ENCODE peak calls at places on chromosomes 2 and 18, in seven cellular contexts. V is lower lobe of right lung, G is GM10248, B is WERI-Rb-1, C is GM12864, Z is NB4, F is tibial artery. N is an unnamed sample.

GRCh38 chr2:143762176-143762928 is 633.1 kb downstream of the ARHGAP15 start:
- DNase-seq in B (no peak), C (no peak), Z (no peak), F (no peak), G (no peak), V (no peak), N (no peak)

GRCh38 chr2:1173528-1173927 is 222.9 kb downstream of the SNTG2 start:
- DNase-seq in V (no peak), F (no peak), B (no peak), G (no peak), Z (no peak), C (no peak), N (no peak)

GRCh38 chr18:463442-464310 is 36.8 kb downstream of the COLEC12 start:
- DNase-seq in B (peak; percentile 47), C (no peak), Z (peak; percentile 82), F (peak; percentile 41), G (no peak), V (peak; percentile 69), N (no peak)

GRCh38 chr2:37637122-37637875 is 34.1 kb downstream of the CDC42EP3 start:
- DNase-seq in G (no peak), C (no peak), F (no peak), B (no peak), V (no peak), Z (peak; percentile 71), N (no peak)

GRCh38 chr2:240423788-240424191 is 11.7 kb upstream of the GPC1 start:
- DNase-seq in V (peak; percentile 37), F (no peak), B (peak; percentile 3), G (no peak), C (no peak), Z (no peak), N (no peak)

GRCh38 chr2:224952942-224953657 is 89.2 kb downstream of the DOCK10 start:
- DNase-seq in C (peak; percentile 79), V (no peak), Z (peak; percentile 90), B (no peak), G (peak; percentile 63), F (no peak), N (peak; percentile 41)

GRCh38 chr18:6132751-6133368 is 237.5 kb upstream of the TMEM200C start:
- DNase-seq in C (no peak), V (no peak), F (no peak), G (no peak), B (no peak), Z (no peak), N (no peak)

GRCh38 chr18:1659190-1659589 is 754.5 kb downstream of the ADCYAP1 start:
- DNase-seq in Z (no peak), C (no peak), G (no peak), F (no peak), V (peak; percentile 58), B (no peak), N (no peak)

GRCh38 chr2:15618449-15618855 is 26.8 kb downstream of the DDX1 start:
- DNase-seq in B (no peak), V (no peak), G (no peak), C (no peak), F (no peak), Z (no peak), N (no peak)

GRCh38 chr2:20925265-20925889 is 102.5 kb upstream of the LDAH start:
- DNase-seq in Z (peak; percentile 13), B (no peak), F (no peak), G (no peak), C (no peak), V (no peak), N (peak; percentile 19)

GRCh38 chr18:3664563-3665178 is 214.7 kb downstream of the TGIF1 start:
- DNase-seq in F (no peak), C (no peak), V (peak; percentile 55), Z (peak; percentile 64), G (no peak), B (no peak), N (no peak)

GRCh38 chr18:3665187-3665586 is 215.2 kb downstream of the TGIF1 start:
- DNase-seq in Z (no peak), G (no peak), B (no peak), V (no peak), C (no peak), F (no peak), N (no peak)

GRCh38 chr18:3665780-3666525 is 216.0 kb downstream of the TGIF1 start:
- DNase-seq in G (peak; percentile 71), F (peak; percentile 68), C (peak; percentile 22), Z (peak; percentile 78), B (peak; percentile 88), V (peak; percentile 76), N (peak; percentile 62)

GRCh38 chr18:3667255-3668137 is 217.5 kb downstream of the TGIF1 start:
- DNase-seq in C (no peak), F (no peak), G (no peak), B (no peak), Z (no peak), V (no peak), N (no peak)

GRCh38 chr18:3666526-3667254 is 216.7 kb downstream of the TGIF1 start:
- DNase-seq in G (no peak), F (no peak), B (no peak), Z (no peak), C (no peak), V (no peak), N (no peak)
- TF ChIP-seq CTCF in G (no peak), F (no peak), B (no peak), Z (no peak), C (no peak), V (no peak), N (no peak)

DNA sequence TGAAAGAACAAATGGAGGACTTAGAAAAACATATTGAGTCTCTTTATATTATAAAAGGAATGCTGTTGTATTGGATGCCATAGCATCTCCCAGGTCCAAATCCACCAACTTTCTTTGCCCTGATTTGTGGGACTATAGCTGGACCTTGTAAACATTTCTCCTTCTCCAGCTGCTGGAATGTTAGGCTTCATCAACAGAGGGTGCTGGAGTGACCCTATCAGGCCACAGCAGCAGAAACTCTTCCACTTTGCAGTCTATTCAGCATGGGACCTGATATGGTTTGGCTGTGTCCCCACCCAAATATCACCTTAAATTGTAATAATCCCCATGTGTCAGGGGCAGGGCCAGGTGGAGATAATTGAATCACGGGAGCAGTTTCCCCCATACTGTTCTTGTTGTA is 138.4 kb upstream of the ARL4C start:
- DNase-seq in F (no peak), Z (no peak), C (no peak), B (no peak), G (no peak), V (no peak), N (no peak)
- TF ChIP-seq CTCF in F (no peak), Z (no peak), C (no peak), B (peak; percentile 19), G (no peak), V (no peak), N (no peak)

GRCh38 chr18:52348209-52348608 is 8.2 kb downstream of the DCC start:
- DNase-seq in V (no peak), Z (peak; percentile 36), B (peak; percentile 50), G (no peak), C (no peak), F (no peak), N (no peak)
- TF ChIP-seq CTCF in V (no peak), Z (peak; percentile 46), B (peak; percentile 61), G (no peak), C (peak; percentile 56), F (no peak), N (peak; percentile 0)

GRCh38 chr2:64910972-64911433 is 78.2 kb upstream of the SLC1A4 start:
- DNase-seq in B (peak; percentile 42), C (no peak), F (no peak), V (no peak), G (no peak), Z (peak; percentile 60), N (no peak)

GRCh38 chr2:64914735-64915509 is 74.3 kb upstream of the SLC1A4 start:
- DNase-seq in V (no peak), Z (peak; percentile 86), B (no peak), G (peak; percentile 72), C (peak; percentile 97), F (no peak), N (peak; percentile 70)

GRCh38 chr2:64915510-64915900 is 73.7 kb upstream of the SLC1A4 start:
- DNase-seq in F (no peak), B (no peak), G (no peak), Z (peak; percentile 59), V (no peak), C (no peak), N (no peak)

GRCh38 chr2:64914247-64914646 is 75.0 kb upstream of the SLC1A4 start:
- DNase-seq in V (no peak), B (no peak), G (no peak), C (no peak), Z (no peak), F (no peak), N (no peak)

DNA sequence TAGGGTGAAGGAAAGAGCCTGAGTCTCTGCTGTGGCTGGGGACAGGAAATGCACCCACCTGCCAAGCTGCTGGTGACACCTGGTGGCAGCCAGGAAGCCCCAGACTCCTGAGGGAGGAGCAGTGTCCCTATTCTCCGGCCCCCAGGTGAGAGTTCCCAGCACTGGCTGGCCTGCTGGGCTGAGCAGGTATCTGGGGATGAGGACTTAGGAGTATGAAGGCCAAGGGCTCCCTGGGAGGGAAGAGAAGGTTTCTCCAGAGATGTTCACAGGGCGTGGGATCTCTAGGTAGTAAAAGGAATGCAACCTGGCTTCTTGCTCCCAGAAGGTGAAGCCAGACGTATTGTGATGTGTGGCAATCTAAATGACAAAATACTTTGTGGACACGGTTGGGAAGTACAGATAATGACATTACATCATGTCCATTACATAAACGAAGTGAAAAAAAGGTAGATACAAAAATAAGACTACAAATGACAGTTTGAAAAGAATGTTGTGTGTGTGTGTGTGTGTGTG is 75.8 kb upstream of the SLC1A4 start:
- DNase-seq in Z (peak; percentile 31), C (no peak), V (no peak), G (no peak), B (peak; percentile 83), F (no peak), N (no peak)
- TF ChIP-seq CTCF in Z (no peak), C (peak; percentile 49), V (no peak), G (peak; percentile 41), B (peak; percentile 94), F (no peak), N (peak; percentile 15)

DNA sequence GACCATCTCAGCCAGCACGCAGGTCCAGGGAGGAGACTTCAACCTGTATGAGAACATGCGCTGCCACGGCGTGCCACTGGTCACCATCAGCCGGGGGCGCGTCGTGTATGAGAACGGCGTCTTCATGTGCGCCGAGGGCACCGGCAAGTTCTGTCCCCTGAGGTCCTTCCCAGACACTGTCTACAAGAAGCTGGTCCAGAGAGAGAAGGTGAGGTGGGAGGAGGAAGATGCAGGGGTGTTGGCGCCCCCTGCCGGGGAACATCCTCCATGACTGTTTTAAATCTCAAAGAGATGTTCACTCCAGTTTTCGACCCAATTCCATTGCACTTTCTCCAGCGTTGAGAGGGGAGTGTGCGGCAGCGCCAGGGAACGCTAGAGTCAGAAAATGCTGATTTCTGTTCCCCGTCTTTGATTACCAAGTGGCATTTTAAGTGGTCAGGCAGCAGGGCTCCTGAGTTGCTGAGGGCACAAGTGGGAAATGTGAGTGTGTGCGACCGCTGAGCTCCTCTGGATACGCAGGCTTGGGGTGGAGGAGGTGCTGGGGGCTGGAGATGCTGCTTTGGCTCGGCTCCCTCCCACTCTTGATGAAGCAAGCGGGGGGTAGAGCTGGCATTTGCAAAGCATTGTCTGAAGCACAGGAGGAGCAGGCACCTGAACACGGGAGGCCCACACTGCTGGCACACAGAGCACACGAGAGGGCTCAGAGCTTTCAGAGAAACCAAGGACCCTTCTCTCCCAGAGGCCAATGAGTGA is 27.7 kb upstream of the MAPRE3 start:
- DNase-seq in B (peak; percentile 81), F (peak; percentile 52), V (peak; percentile 76), G (peak; percentile 85), Z (peak; percentile 78), C (no peak), N (peak; percentile 84)
- TF ChIP-seq CTCF in B (peak; percentile 93), F (peak; percentile 60), V (peak; percentile 78), G (peak; percentile 71), Z (peak; percentile 86), C (peak; percentile 88), N (peak; percentile 63)

GRCh38 chr18:21191596-21192307 is 50.3 kb upstream of the GREB1L start:
- DNase-seq in F (peak; percentile 40), G (no peak), B (peak; percentile 60), V (peak; percentile 61), C (no peak), Z (peak; percentile 67), N (no peak)
- TF ChIP-seq CTCF in F (peak; percentile 20), G (peak; percentile 40), B (peak; percentile 95), V (peak; percentile 57), C (peak; percentile 82), Z (peak; percentile 83), N (peak; percentile 9)